ENCODE peak calls at places on chromosomes 6 and 20, in five cellular contexts. A is activated gamma-delta T cell, X is fibroblast of the aortic adventitia, K is NCI-H1105 treated with DMSO at 0.1 percent for 48 hours, W is AG20443. E is an unnamed sample.

GRCh38 chr6:161257778-161258457 is 15.9 kb downstream of the AGPAT4 start:
- DNase-seq in A (no peak), X (peak; percentile 98), K (no peak), W (peak; percentile 75), E (no peak)

GRCh38 chr6:134741193-134741521 is 208.7 kb downstream of the ALDH8A1 start:
- DNase-seq in A (no peak), X (no peak), K (no peak), W (no peak), E (no peak)

GRCh38 chr6:63317641-63318040 is 2.1 kb downstream of the LGSN start:
- DNase-seq in A (no peak), X (no peak), K (no peak), W (no peak), E (no peak)

GRCh38 chr6:92354270-92354831 is 1065.0 kb downstream of the EPHA7 start:
- DNase-seq in A (no peak), X (no peak), K (no peak), W (no peak), E (no peak)

GRCh38 chr6:159094444-159095252 is 49.9 kb upstream of the TAGAP start:
- DNase-seq in A (no peak), X (no peak), K (no peak), W (no peak), E (no peak)

GRCh38 chr6:157688960-157689599 is 134.0 kb upstream of the SNX9 start:
- DNase-seq in A (no peak), X (peak; percentile 17), K (no peak), W (peak; percentile 74), E (no peak)

GRCh38 chr6:57301755-57302154 is 15.7 kb upstream of the PRIM2 start:
- DNase-seq in A (no peak), X (no peak), K (no peak), W (no peak), E (peak; percentile 74)

GRCh38 chr6:41733707-41734665 is 1.4 kb downstream of the TFEB start:
- DNase-seq in A (peak; percentile 68), X (peak; percentile 46), K (peak; percentile 59), W (peak; percentile 92), E (peak; percentile 21)

GRCh38 chr6:47655719-47656595 is 42.4 kb upstream of the ADGRF4 start:
- DNase-seq in A (no peak), X (no peak), K (no peak), W (peak; percentile 28), E (no peak)

GRCh38 chr20:63093966-63094766 is 87.4 kb upstream of the BHLHE23 start:
- DNase-seq in A (no peak), X (no peak), K (no peak), W (no peak), E (no peak)

GRCh38 chr20:50237349-50237748 is 46.7 kb downstream of the CEBPB start:
- DNase-seq in A (no peak), X (no peak), K (no peak), W (no peak), E (no peak)

E was measured in DMS79.